ENCODE peak calls at places on chromosomes 2 and 18, in eight cellular contexts. D is mesothelial cell of epicardium, U is Caki2, K is activated gamma-delta T cell treated with Interleukin-2 at 50 U/mL for 16 hours, J is hypothalamus, Y is B cell, I is HepG2, P is colonic mucosa. S is an unnamed sample.

GRCh38 chr2:170466632-170467031 is 248.5 kb upstream of the SP5 start:
- DNase-seq in P (no peak), K (no peak), I (no peak), D (no peak), U (no peak), J (no peak), Y (no peak), S (no peak)

GRCh38 chr2:237585590-237586221 is 4.8 kb downstream of the RAB17 start:
- DNase-seq in U (no peak), D (no peak), P (no peak), I (peak), J (no peak), Y (no peak), K (no peak), S (no peak)

GRCh38 chr2:167331636-167332232 is 443.5 kb downstream of the XIRP2 start:
- DNase-seq in Y (no peak), D (no peak), K (no peak), I (peak), U (no peak), J (no peak), P (peak), S (no peak)

GRCh38 chr2:172655091-172655837 is 80.4 kb upstream of the RAPGEF4 start:
- DNase-seq in K (no peak), J (no peak), I (no peak), D (no peak), Y (no peak), U (no peak), P (no peak), S (peak)

GRCh38 chr18:77138270-77138669 is 5.7 kb upstream of the MBP start:
- DNase-seq in Y (no peak), K (no peak), D (no peak), U (no peak), P (no peak), J (no peak), I (no peak), S (no peak)

GRCh38 chr18:59871711-59872362 is 28.0 kb upstream of the PMAIP1 start:
- DNase-seq in J (no peak), I (no peak), D (no peak), U (no peak), Y (no peak), P (no peak), K (no peak), S (no peak)

GRCh38 chr2:229714736-229715541 is 584 bp upstream of the DNER start:
- DNase-seq in J (peak), I (peak), D (peak), K (peak), Y (peak), P (peak), U (peak), S (no peak)

GRCh38 chr2:109471656-109472055 is 142.1 kb downstream of the SEPTIN10 start:
- DNase-seq in P (no peak), U (no peak), J (no peak), D (no peak), I (no peak), Y (no peak), K (no peak), S (no peak)

GRCh38 chr18:57776354-57776753 is 26.8 kb downstream of the ATP8B1 start:
- DNase-seq in K (no peak), J (no peak), U (no peak), I (no peak), Y (no peak), D (no peak), P (no peak), S (no peak)

GRCh38 chr18:37385846-37386435 is 179.7 kb downstream of the CELF4 start:
- DNase-seq in P (no peak), Y (no peak), U (no peak), J (no peak), K (no peak), I (peak), D (no peak), S (peak)

GRCh38 chr2:241892299-241893137 is 23.0 kb downstream of the RTP5 start:
- DNase-seq in Y (no peak), U (peak), P (no peak), K (no peak), I (no peak), D (no peak), J (peak), S (no peak)

GRCh38 chr2:28034696-28035095 is 144.2 kb downstream of the BABAM2 start:
- DNase-seq in P (no peak), J (no peak), D (no peak), K (no peak), U (no peak), Y (no peak), I (no peak), S (no peak)

GRCh38 chr2:238263204-238264071 is 23.6 kb upstream of the HES6 start:
- DNase-seq in D (peak), Y (peak), P (peak), I (peak), J (peak), K (peak), U (peak), S (peak)

GRCh38 chr2:9229470-9229820 is 22.8 kb downstream of the ASAP2 start:
- DNase-seq in D (no peak), I (no peak), Y (no peak), P (no peak), J (no peak), U (no peak), K (no peak), S (no peak)

GRCh38 chr2:224951723-224952481 is 90.4 kb downstream of the DOCK10 start:
- DNase-seq in Y (no peak), K (no peak), J (no peak), I (no peak), U (no peak), D (no peak), P (no peak), S (no peak)

GRCh38 chr2:88187038-88187676 is 17.0 kb downstream of the THNSL2 start:
- DNase-seq in J (no peak), Y (peak), P (peak), K (no peak), U (peak), I (peak), D (peak), S (peak)

GRCh38 chr2:234162876-234163275 is 112.4 kb downstream of the SPP2 start:
- DNase-seq in P (no peak), J (no peak), I (no peak), K (no peak), U (no peak), D (no peak), Y (no peak), S (no peak)

GRCh38 chr2:113175101-113175628 is 1.4 kb downstream of the PSD4 start:
- DNase-seq in Y (peak), P (no peak), I (no peak), K (peak), D (no peak), U (no peak), J (no peak), S (no peak)

GRCh38 chr2:120392923-120393322 is 47.0 kb downstream of the INHBB start:
- DNase-seq in D (no peak), U (no peak), K (no peak), P (no peak), I (no peak), J (no peak), Y (no peak), S (no peak)

GRCh38 chr2:223972656-223973102 is 15.4 kb downstream of the MRPL44 start:
- DNase-seq in U (no peak), K (no peak), P (no peak), D (no peak), I (peak), J (no peak), Y (no peak), S (no peak)

GRCh38 chr2:202508686-202509085 is 126.1 kb upstream of the FAM117B start:
- DNase-seq in K (no peak), Y (no peak), J (no peak), I (no peak), P (no peak), D (no peak), U (no peak), S (no peak)

GRCh38 chr18:8656226-8656625 is 47.0 kb downstream of the RAB12 start:
- DNase-seq in U (no peak), D (no peak), K (no peak), Y (no peak), I (no peak), J (no peak), P (no peak), S (no peak)

GRCh38 chr18:62509779-62510178 is 13.0 kb upstream of the ZCCHC2 start:
- DNase-seq in I (peak), J (no peak), P (no peak), D (no peak), K (no peak), U (no peak), Y (no peak), S (no peak)

S was measured in RCC 7860.